ENCODE peak calls at places on chromosomes 4 and X, in seven cellular contexts. W, J, P, K, V, D and Q are unnamed samples.

GRCh38 chrX:9873952-9874351 is 87.7 kb downstream of the SHROOM2 start:
- DNase-seq in W (no peak), J (peak; percentile 9), P (peak; percentile 8), K (peak; percentile 59), V (peak; percentile 36), D (no peak), Q (no peak)

GRCh38 chrX:44708470-44708869 is 135.4 kb upstream of the DUSP21 start:
- DNase-seq in W (no peak), J (no peak), P (no peak), K (no peak), V (no peak), D (no peak), Q (no peak)

GRCh38 chr4:149063007-149063406 is 620.8 kb upstream of the NR3C2 start:
- DNase-seq in W (no peak), J (no peak), P (no peak), K (no peak), V (no peak), D (no peak), Q (no peak)

GRCh38 chrX:132041016-132041415 is 17.9 kb downstream of the STK26 start:
- DNase-seq in W (peak; percentile 45), J (no peak), P (no peak), K (no peak), V (no peak), D (no peak), Q (no peak)

GRCh38 chrX:142076633-142077032 is 128.5 kb downstream of the MAGEC2 start:
- DNase-seq in W (no peak), J (no peak), P (no peak), K (no peak), V (no peak), D (no peak), Q (no peak)

GRCh38 chr4:158793021-158793420 is 24.2 kb downstream of the FNIP2 start:
- DNase-seq in W (no peak), J (no peak), P (no peak), K (no peak), V (no peak), D (no peak), Q (no peak)

GRCh38 chr4:127782025-127782274 is 172 bp upstream of the HSPA4L start:
- DNase-seq in W (peak; percentile 86), J (no peak), P (no peak), K (peak; percentile 80), V (peak; percentile 99), D (no peak), Q (no peak)

GRCh38 chrX:68684291-68684918 is 36.9 kb downstream of the STARD8 start:
- DNase-seq in W (no peak), J (no peak), P (no peak), K (no peak), V (no peak), D (no peak), Q (no peak)

GRCh38 chr4:182338059-182338458 is 94.9 kb downstream of the TENM3 start:
- DNase-seq in W (peak; percentile 76), J (no peak), P (no peak), K (no peak), V (no peak), D (no peak), Q (no peak)

GRCh38 chrX:9681422-9681821 is 84.2 kb downstream of the GPR143 start:
- DNase-seq in W (peak; percentile 79), J (no peak), P (no peak), K (no peak), V (peak; percentile 35), D (no peak), Q (no peak)

GRCh38 chr4:100289530-100289888 is 99.2 kb upstream of the DDIT4L start:
- DNase-seq in W (peak; percentile 25), J (no peak), P (no peak), K (no peak), V (no peak), D (no peak), Q (no peak)

GRCh38 chr4:119314356-119314755 is 7.6 kb downstream of the FABP2 start:
- DNase-seq in W (peak; percentile 58), J (peak; percentile 2), P (no peak), K (peak; percentile 39), V (peak; percentile 22), D (no peak), Q (peak; percentile 20)

GRCh38 chr4:74327751-74328150 is 19.5 kb downstream of the EPGN start:
- DNase-seq in W (no peak), J (no peak), P (no peak), K (no peak), V (no peak), D (no peak), Q (no peak)

GRCh38 chrX:20437678-20438077 is 171.0 kb upstream of the RPS6KA3 start:
- DNase-seq in W (no peak), J (no peak), P (no peak), K (no peak), V (no peak), D (no peak), Q (no peak)

GRCh38 chr4:96170198-96170597 is 330.3 kb downstream of the PDHA2 start:
- DNase-seq in W (no peak), J (no peak), P (no peak), K (no peak), V (no peak), D (no peak), Q (no peak)

GRCh38 chr4:126701756-126702155 is 931.0 kb upstream of the INTU start:
- DNase-seq in W (peak; percentile 68), J (no peak), P (no peak), K (no peak), V (peak; percentile 21), D (no peak), Q (no peak)

GRCh38 chr4:112147697-112148096 is 2.4 kb downstream of the FAM241A start:
- DNase-seq in W (no peak), J (no peak), P (no peak), K (no peak), V (no peak), D (no peak), Q (no peak)